ENCODE peak calls at places on chromosomes 6 and 20, in seven cellular contexts. T is amniotic stem cell; M is A172; F is activated CD4-positive, alpha-beta T cell treated with anti-CD3 and anti-CD28 coated beads for 48 hours; C is keratinocyte; X is M059J; Y is LoVo. K is an unnamed sample.

GRCh38 chr6:89050155-89050554 is 30.4 kb upstream of the PNRC1 start:
- DNase-seq in M (no peak), F (no peak), C (no peak), Y (no peak), T (no peak), X (no peak), K (no peak)

GRCh38 chr20:20365593-20365992 is 2.3 kb upstream of the INSM1 start:
- DNase-seq in X (no peak), C (no peak), F (no peak), T (no peak), Y (no peak), M (no peak), K (no peak)

GRCh38 chr20:58001381-58001780 is 227.1 kb downstream of the ANKRD60 start:
- DNase-seq in T (no peak), M (no peak), F (no peak), C (no peak), X (no peak), Y (no peak), K (no peak)

GRCh38 chr6:149474108-149474935 is 10.5 kb downstream of the ZC3H12D start:
- DNase-seq in T (no peak), F (no peak), Y (no peak), C (no peak), X (no peak), M (no peak), K (no peak)

GRCh38 chr20:62759981-62760431 is 36.3 kb upstream of the MRGBP start:
- DNase-seq in F (no peak), T (no peak), Y (no peak), C (no peak), X (no peak), M (no peak), K (no peak)

GRCh38 chr20:61436674-61437279 is 184.7 kb downstream of the CDH4 start:
- DNase-seq in Y (no peak), T (no peak), C (peak; percentile 86), M (peak; percentile 97), F (no peak), X (peak; percentile 93), K (no peak)

GRCh38 chr6:14921170-14921569 is 324.7 kb upstream of the JARID2 start:
- DNase-seq in F (no peak), C (no peak), T (no peak), Y (no peak), X (peak; percentile 63), M (no peak), K (no peak)

GRCh38 chr6:88870728-88871330 is 92.6 kb downstream of the RNGTT start:
- DNase-seq in Y (peak; percentile 56), F (peak; percentile 36), M (peak; percentile 38), X (peak; percentile 56), C (no peak), T (no peak), K (peak; percentile 30)

GRCh38 chr20:47336013-47336754 is 20.3 kb downstream of the ZMYND8 start:
- DNase-seq in Y (no peak), X (peak; percentile 97), M (peak; percentile 73), F (no peak), C (no peak), T (no peak), K (no peak)

GRCh38 chr20:3364323-3365013 is 43.0 kb downstream of the DNAAF9 start:
- DNase-seq in M (no peak), T (no peak), C (no peak), X (no peak), Y (no peak), F (no peak), K (no peak)

GRCh38 chr6:27297857-27298730 is 14.0 kb downstream of the POM121L2 start:
- DNase-seq in M (peak; percentile 70), C (no peak), X (peak; percentile 75), T (no peak), Y (peak; percentile 62), F (peak; percentile 65), K (no peak)

GRCh38 chr6:3867616-3868502 is 18.7 kb downstream of the FAM50B start:
- DNase-seq in F (no peak), T (peak; percentile 29), X (no peak), Y (no peak), C (no peak), M (no peak), K (no peak)

GRCh38 chr20:24999568-24999967 is 7.0 kb upstream of the APMAP start:
- DNase-seq in Y (no peak), C (no peak), M (no peak), F (no peak), X (no peak), T (no peak), K (no peak)

GRCh38 chr6:155158044-155158843 is 105.6 kb upstream of the CLDN20 start:
- DNase-seq in M (peak; percentile 66), Y (peak; percentile 61), F (no peak), C (no peak), T (no peak), X (peak; percentile 75), K (no peak)

K was measured in D341Med.